ENCODE peak calls at places on chromosomes 2 and 18, in seven cellular contexts. W is uterus; D is IMR-90; N is endothelial cell of umbilical vein; Q is tibial nerve; E is hepatocyte; B is CD8-positive, alpha-beta T cell. A is an unnamed sample. For H3K4me1, the result is how much of the 10 kb centered on the place peaks cover.

GRCh38 chr2:142065700-142066099 is 65.1 kb downstream of the LRP1B start:
- DNase-seq in Q (no peak), W (no peak), E (no peak), D (no peak), N (no peak), B (no peak), A (no peak)

GRCh38 chr18:77081387-77081773 is 51.2 kb downstream of the MBP start:
- DNase-seq in N (no peak), Q (no peak), B (no peak), D (peak), W (no peak), E (no peak), A (no peak)

GRCh38 chr2:161613161-161613560 is 11.1 kb upstream of the SLC4A10 start:
- DNase-seq in Q (no peak), D (no peak), W (no peak), N (no peak), E (no peak), B (no peak), A (no peak)

GRCh38 chr2:176066645-176067586 is 16.8 kb downstream of the EVX2 start:
- DNase-seq in W (no peak), Q (no peak), N (no peak), E (no peak), B (no peak), D (no peak), A (no peak)

GRCh38 chr2:47666332-47666731 is 116.6 kb upstream of the MSH6 start:
- DNase-seq in W (no peak), D (no peak), N (no peak), Q (no peak), E (no peak), B (no peak), A (no peak)

GRCh38 chr18:5943514-5943913 is 48.2 kb upstream of the TMEM200C start:
- DNase-seq in N (no peak), Q (no peak), E (no peak), D (peak), W (no peak), B (no peak), A (no peak)

GRCh38 chr2:239348563-239349447 is 52.0 kb downstream of the HDAC4 start:
- DNase-seq in B (no peak), Q (no peak), E (peak), D (no peak), N (no peak), W (peak), A (no peak)

GRCh38 chr2:14239605-14240004 is 392.9 kb upstream of the LRATD1 start:
- DNase-seq in E (no peak), Q (no peak), B (no peak), W (no peak), D (no peak), N (no peak), A (no peak)

GRCh38 chr2:10398496-10398895 is 49.6 kb downstream of the ODC1 start:
- DNase-seq in Q (no peak), D (no peak), N (no peak), B (no peak), E (no peak), W (no peak), A (peak)

GRCh38 chr2:10575566-10576300 is 114.0 kb downstream of the NOL10 start:
- DNase-seq in D (peak), Q (no peak), B (no peak), W (no peak), E (no peak), N (peak), A (no peak)

GRCh38 chr2:95728878-95729511 is 137.2 kb downstream of the TRIM43 start:
- DNase-seq in D (peak), B (no peak), Q (peak), E (no peak), N (peak), W (peak), A (no peak)

GRCh38 chr2:222943820-222944219 is 83.0 kb downstream of the ACSL3 start:
- DNase-seq in N (no peak), B (no peak), E (no peak), W (no peak), Q (no peak), D (peak), A (no peak)
- H3K4me3 ChIP-seq in N (no peak), B (no peak), E (no peak), W (no peak), Q (no peak), D (no peak), A (no peak)

GRCh38 chr18:63157293-63158011 is 162.1 kb downstream of the BCL2 start:
- DNase-seq in E (no peak), N (no peak), B (no peak), Q (no peak), D (no peak), W (no peak), A (no peak)

GRCh38 chr18:63152791-63153190 is 166.8 kb downstream of the BCL2 start:
- DNase-seq in B (no peak), Q (no peak), E (no peak), N (no peak), W (no peak), D (no peak), A (no peak)

GRCh38 chr18:63154350-63155152 is 165.0 kb downstream of the BCL2 start:
- DNase-seq in D (no peak), N (no peak), E (no peak), W (no peak), Q (no peak), B (no peak), A (no peak)

GRCh38 chr18:63155910-63156773 is 163.4 kb downstream of the BCL2 start:
- DNase-seq in E (no peak), D (no peak), W (no peak), Q (no peak), N (no peak), B (no peak), A (no peak)

GRCh38 chr18:63155169-63155852 is 164.3 kb downstream of the BCL2 start:
- DNase-seq in Q (no peak), B (peak), D (no peak), N (peak), W (no peak), E (peak), A (peak)
- H3K27ac ChIP-seq in Q (peak), B (peak), D (no peak), N (no peak), W (peak), E (no peak), A (peak)

DNA sequence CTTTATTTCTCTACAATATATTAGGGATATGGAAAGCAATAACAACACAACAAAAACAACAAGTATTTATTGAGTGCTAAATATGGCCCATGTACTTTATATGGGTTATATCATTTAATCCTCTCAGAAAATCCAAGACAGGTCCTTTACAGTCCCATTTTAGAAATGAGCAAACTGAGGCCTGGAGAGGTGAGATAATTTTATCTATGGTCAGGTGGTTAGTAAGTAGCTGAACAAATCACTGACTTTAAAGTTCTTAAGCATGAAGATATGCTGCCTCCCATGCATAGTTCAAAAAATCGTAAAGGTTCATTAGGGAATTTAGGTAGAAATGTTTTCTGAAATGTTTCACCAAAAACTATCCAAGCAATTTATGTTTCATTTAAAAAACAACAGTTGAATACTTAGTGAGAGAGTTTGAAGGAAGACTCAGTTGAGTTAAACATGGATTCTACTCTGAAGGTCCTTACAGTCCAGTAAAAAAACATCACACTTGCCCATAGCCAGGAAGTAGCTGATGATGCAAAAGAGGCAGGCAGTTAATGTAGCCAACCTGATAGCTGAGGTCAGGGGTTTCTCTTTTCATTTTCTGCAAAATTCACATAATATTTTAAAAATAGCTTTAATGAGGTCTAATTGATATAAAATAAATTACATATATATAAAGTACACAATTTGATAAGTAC is 7.6 kb upstream of the NFE2L2 start:
- DNase-seq in W (no peak), N (no peak), B (no peak), Q (no peak), D (no peak), E (no peak), A (no peak)
- H3K4me1 ChIP-seq in W (under half), N (under half), B (under half), Q (under half), D (under half), E (under half), A (under half)

GRCh38 chr2:27083410-27084296 is 2.9 kb upstream of the KHK start:
- DNase-seq in N (no peak), E (no peak), W (peak), D (no peak), B (no peak), Q (no peak), A (peak)

GRCh38 chr2:27080140-27080469 is 1.7 kb downstream of the EMILIN1 start:
- DNase-seq in B (no peak), D (no peak), E (no peak), W (no peak), N (no peak), Q (no peak), A (peak)

GRCh38 chr2:27082773-27083409 is 3.7 kb upstream of the KHK start:
- DNase-seq in E (no peak), B (no peak), W (peak), N (no peak), Q (no peak), D (no peak), A (peak)

GRCh38 chr2:27080603-27080938 is 2.2 kb downstream of the EMILIN1 start:
- DNase-seq in W (no peak), Q (no peak), N (no peak), D (no peak), B (no peak), E (no peak), A (peak)

DNA sequence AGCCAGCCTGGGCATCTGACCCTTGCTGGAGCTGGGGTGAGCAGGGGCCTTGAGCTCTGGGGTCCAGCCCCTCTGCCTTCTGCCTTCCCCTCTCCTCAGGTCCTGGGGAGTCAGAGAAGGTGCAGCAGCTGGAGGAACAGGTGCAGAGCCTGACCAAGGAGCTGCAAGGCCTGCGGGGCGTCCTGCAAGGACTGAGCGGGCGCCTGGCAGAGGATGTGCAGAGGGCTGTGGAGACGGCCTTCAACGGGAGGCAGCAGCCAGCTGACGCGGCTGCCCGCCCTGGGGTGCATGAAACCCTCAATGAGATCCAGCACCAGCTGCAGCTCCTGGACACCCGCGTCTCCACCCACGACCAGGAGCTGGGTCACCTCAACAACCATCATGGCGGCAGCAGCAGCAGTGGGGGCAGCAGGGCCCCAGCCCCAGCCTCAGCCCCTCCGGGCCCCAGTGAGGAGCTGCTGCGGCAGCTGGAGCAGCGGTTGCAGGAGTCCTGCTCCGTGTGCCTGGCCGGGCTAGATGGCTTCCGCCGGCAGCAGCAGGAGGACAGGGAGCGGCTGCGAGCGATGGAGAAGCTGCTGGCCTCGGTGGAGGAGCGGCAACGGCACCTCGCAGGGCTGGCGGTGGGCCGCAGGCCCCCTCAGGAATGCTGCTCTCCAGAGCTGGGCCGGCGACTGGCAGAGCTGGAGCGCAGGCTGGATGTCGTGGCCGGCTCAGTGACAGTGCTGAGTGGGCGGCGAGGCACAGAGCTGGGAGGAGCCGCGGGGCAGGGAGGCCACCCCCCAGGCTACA is 3.8 kb downstream of the EMILIN1 start:
- DNase-seq in B (no peak), N (no peak), W (peak), E (no peak), Q (no peak), D (no peak), A (peak)
- H3K4me3 ChIP-seq in B (peak), N (no peak), W (no peak), E (no peak), Q (no peak), D (no peak), A (no peak)

GRCh38 chr2:20540587-20541304 is 93.9 kb downstream of the RHOB start:
- DNase-seq in W (no peak), E (no peak), B (no peak), Q (no peak), N (no peak), D (no peak), A (peak)
- H3K27ac ChIP-seq in W (no peak), E (no peak), B (no peak), Q (peak), N (no peak), D (no peak), A (no peak)

GRCh38 chr18:55470826-55471225 is 117.2 kb downstream of the TCF4 start:
- DNase-seq in E (no peak), Q (no peak), W (no peak), B (no peak), D (no peak), N (no peak), A (no peak)
- H3K4me1 ChIP-seq in E (under half), Q (under half), W (under half), B (under half), D (under half), N (under half), A (under half)

DNA sequence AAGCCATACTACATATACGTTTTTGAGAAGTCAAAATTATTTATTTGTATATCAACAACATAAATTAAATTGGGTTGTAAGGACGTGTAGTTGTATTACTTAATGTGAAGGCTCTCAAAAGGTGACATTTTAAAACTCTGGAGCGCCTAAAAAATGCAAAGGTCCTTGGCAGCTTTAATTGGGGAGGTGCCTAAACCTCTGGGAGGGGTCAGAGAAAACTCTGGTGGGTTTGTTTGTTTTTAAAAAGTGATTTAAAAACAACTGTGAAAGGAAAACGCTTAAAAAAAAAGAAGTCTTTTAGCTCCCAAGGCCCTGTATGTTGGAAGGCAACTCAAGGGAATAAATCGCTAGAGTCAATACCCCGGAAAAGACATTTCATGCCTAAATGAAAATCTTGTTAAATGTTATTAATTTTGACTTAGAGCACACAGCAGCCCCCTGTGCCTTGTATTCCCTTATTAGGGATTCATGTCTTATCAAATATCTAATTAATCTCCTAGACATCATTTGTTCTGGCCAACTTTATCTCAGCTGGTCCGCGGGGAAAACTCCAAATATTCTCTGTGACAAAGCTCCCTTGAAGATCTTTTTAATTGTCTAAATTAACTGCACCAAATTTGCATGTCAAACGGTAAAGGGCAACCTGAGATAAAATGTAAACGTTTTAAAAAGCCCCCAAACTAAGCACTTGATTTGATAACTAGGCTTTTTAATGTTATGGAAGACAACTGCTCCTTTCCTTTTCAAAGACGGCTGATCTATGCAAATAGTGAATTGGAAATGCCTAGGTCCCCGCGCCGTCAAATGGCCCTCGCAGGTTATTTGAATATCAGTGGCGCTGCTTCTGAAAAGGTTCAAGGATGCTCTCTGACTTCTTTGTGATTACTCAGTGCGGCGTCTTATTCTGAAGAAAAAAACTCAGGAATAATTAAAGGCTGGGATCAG is 4.1 kb downstream of the SP9 start:
- DNase-seq in D (no peak), W (no peak), N (peak), E (no peak), Q (no peak), B (no peak), A (no peak)
- H3K4me3 ChIP-seq in D (no peak), W (no peak), N (no peak), E (no peak), Q (no peak), B (no peak), A (no peak)

GRCh38 chr2:120958623-120959366 is 223.1 kb downstream of the GLI2 start:
- DNase-seq in N (no peak), D (no peak), E (peak), W (no peak), Q (no peak), B (no peak), A (no peak)

GRCh38 chr2:120957905-120958304 is 222.2 kb downstream of the GLI2 start:
- DNase-seq in B (no peak), N (no peak), Q (no peak), W (no peak), E (no peak), D (no peak), A (no peak)

GRCh38 chr2:120955427-120955826 is 219.8 kb downstream of the GLI2 start:
- DNase-seq in N (no peak), D (peak), Q (no peak), B (no peak), W (no peak), E (no peak), A (no peak)

GRCh38 chr2:120954939-120955338 is 219.3 kb downstream of the GLI2 start:
- DNase-seq in E (no peak), N (no peak), W (no peak), D (no peak), B (no peak), Q (no peak), A (no peak)

DNA sequence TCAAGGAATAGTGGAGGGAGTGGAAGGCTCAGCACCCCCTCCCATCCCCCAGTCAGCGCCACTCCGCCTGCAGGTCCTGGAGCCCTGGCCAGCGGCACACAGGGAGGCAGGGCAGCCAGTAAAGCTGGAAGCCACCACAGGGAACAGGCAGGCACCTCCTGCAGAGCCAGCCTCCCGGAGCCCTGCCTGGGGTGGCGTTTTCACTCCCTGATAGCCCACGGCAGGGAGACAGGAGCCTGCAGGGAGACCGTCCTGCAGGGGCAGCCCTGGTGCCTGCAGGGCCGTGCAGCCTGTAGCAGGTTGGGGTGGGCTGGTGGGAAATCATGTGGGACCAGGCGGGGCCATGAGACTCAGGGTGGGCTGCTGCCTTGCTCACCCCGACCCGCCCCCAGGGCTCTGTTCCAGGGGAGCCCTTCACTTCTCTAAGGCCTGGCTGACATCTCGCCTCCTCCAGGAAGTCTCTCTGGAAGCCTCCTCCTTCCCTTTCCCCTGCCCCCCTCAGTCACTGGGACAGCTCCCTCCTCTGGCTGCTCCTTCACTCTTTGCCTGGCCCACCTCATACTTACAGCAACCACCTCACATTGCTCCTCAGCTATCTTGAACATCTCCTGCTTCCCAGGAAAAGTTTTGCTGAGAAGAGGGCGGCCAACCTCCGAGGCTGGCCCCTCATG is 221.0 kb downstream of the GLI2 start:
- DNase-seq in N (no peak), W (no peak), E (no peak), D (no peak), Q (no peak), B (no peak), A (no peak)
- H3K27ac ChIP-seq in N (no peak), W (no peak), E (no peak), D (no peak), Q (no peak), B (no peak), A (no peak)

GRCh38 chr18:59763541-59764136 is 66.4 kb upstream of the CCBE1 start:
- DNase-seq in Q (no peak), D (peak), B (no peak), N (no peak), E (no peak), W (no peak), A (no peak)

GRCh38 chr18:59767732-59768131 is 70.5 kb upstream of the CCBE1 start:
- DNase-seq in B (no peak), W (no peak), D (peak), Q (no peak), E (no peak), N (no peak), A (no peak)

GRCh38 chr18:59760212-59760997 is 63.2 kb upstream of the CCBE1 start:
- DNase-seq in N (no peak), E (no peak), D (no peak), W (no peak), Q (no peak), B (no peak), A (no peak)

GRCh38 chr18:59765343-59765742 is 68.1 kb upstream of the CCBE1 start:
- DNase-seq in E (no peak), W (no peak), N (no peak), B (no peak), Q (no peak), D (no peak), A (no peak)

DNA sequence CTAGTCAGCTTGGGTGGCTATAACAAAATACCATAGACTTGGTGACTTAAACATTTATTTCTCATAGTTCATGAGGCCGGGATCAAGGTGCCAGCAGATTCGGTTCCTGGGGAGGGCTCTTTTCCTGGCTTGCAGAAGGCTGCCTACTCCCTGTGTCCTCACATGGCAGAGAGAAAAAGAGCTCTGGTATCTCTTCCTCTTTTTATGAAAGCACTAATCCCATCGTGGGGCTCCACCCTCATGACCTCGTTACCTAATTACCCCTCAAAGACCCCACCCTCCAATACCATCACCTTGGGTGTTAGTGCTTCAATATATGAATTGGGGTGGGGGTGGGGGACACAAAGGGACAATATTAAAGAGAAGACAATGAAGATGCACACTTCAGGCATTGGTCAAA is 67.1 kb upstream of the CCBE1 start:
- DNase-seq in B (no peak), N (no peak), D (no peak), Q (no peak), W (no peak), E (no peak), A (no peak)
- H3K4me1 ChIP-seq in B (under half), N (under half), D (under half), Q (under half), W (under half), E (under half), A (under half)